ENCODE peak calls at places on chromosomes 11 and 22, in seven cellular contexts. S is amygdala, A is pons, D is M059J, C is stromal cell of bone marrow, J is glutamatergic neuron, Z is nephron progenitor cell. K is an unnamed sample.

GRCh38 chr11:10750838-10751580 is at the start of gene CTR9:
- DNase-seq in A (peak), J (peak), C (peak), S (peak), D (peak), Z (peak), K (peak)

GRCh38 chr11:72784662-72785061 is 9.2 kb downstream of the STARD10 start:
- DNase-seq in J (no peak), C (no peak), D (no peak), Z (no peak), A (no peak), S (no peak), K (no peak)

GRCh38 chr11:102485095-102485722 is 32.6 kb upstream of the TMEM123 start:
- DNase-seq in Z (no peak), J (no peak), D (no peak), A (no peak), C (no peak), S (no peak), K (no peak)

GRCh38 chr11:93577291-93577690 is 34.1 kb upstream of the SMCO4 start:
- DNase-seq in A (no peak), Z (no peak), S (no peak), D (peak), C (peak), J (no peak), K (no peak)

GRCh38 chr11:7116370-7116769 is 27.6 kb downstream of the RBMXL2 start:
- DNase-seq in A (no peak), S (no peak), D (no peak), Z (no peak), J (no peak), C (no peak), K (no peak)

GRCh38 chr22:42323971-42324370 is 53.5 kb upstream of the TCF20 start:
- DNase-seq in Z (no peak), D (no peak), C (no peak), A (no peak), S (no peak), J (no peak), K (no peak)

GRCh38 chr22:29907753-29908515 is 25.0 kb downstream of the MTMR3 start:
- DNase-seq in A (peak), S (peak), C (peak), Z (no peak), J (no peak), D (peak), K (peak)

GRCh38 chr11:2951235-2952110 is 22.3 kb upstream of the PHLDA2 start:
- DNase-seq in S (no peak), C (no peak), D (peak), Z (no peak), A (no peak), J (no peak), K (no peak)

GRCh38 chr11:61577383-61578118 is 3.3 kb downstream of the SYT7 start:
- DNase-seq in Z (peak), S (no peak), J (peak), A (no peak), D (no peak), C (no peak), K (peak)

GRCh38 chr11:69870772-69871171 is 51.6 kb upstream of the FGF3 start:
- DNase-seq in S (no peak), J (no peak), C (no peak), Z (no peak), D (no peak), A (no peak), K (no peak)

GRCh38 chr11:131899954-131900580 is 529.7 kb downstream of the NTM start:
- DNase-seq in S (no peak), Z (no peak), J (no peak), D (peak), A (peak), C (no peak), K (no peak)

GRCh38 chr11:43957571-43957970 is 15.1 kb downstream of the C11orf96 start:
- DNase-seq in D (no peak), A (no peak), C (no peak), S (no peak), Z (no peak), J (no peak), K (peak)

GRCh38 chr11:59842316-59842715 is 3.0 kb downstream of the CBLIF start:
- DNase-seq in D (no peak), A (no peak), J (no peak), S (no peak), C (no peak), Z (no peak), K (no peak)

GRCh38 chr11:12008790-12009616 is 577 bp upstream of the DKK3 start:
- DNase-seq in A (no peak), J (peak), D (peak), Z (peak), S (peak), C (no peak), K (peak)

GRCh38 chr11:74004694-74005615 is 3.9 kb downstream of the UCP3 start:
- DNase-seq in S (no peak), D (no peak), A (peak), C (no peak), Z (no peak), J (no peak), K (no peak)

GRCh38 chr11:16347928-16348685 is 8.2 kb downstream of the SOX6 start:
- DNase-seq in A (no peak), D (no peak), C (peak), S (no peak), Z (no peak), J (no peak), K (no peak)

GRCh38 chr11:107387666-107388065 is 70.0 kb downstream of the CWF19L2 start:
- DNase-seq in D (no peak), J (no peak), C (no peak), S (no peak), Z (no peak), A (no peak), K (no peak)

GRCh38 chr11:16790484-16791240 is 52.2 kb downstream of the C11orf58 start:
- DNase-seq in J (no peak), S (no peak), D (no peak), A (no peak), Z (no peak), C (no peak), K (no peak)

GRCh38 chr11:64540426-64540825 is 50.6 kb upstream of the SLC22A12 start:
- DNase-seq in A (no peak), S (no peak), Z (no peak), C (no peak), D (no peak), J (no peak), K (no peak)

GRCh38 chr11:47183031-47183856 is 3.0 kb downstream of the PACSIN3 start:
- DNase-seq in Z (no peak), J (no peak), A (no peak), S (no peak), D (no peak), C (no peak), K (no peak)

GRCh38 chr11:93002380-93002779 is 32.9 kb downstream of the MTNR1B start:
- DNase-seq in S (no peak), Z (no peak), J (no peak), A (no peak), D (no peak), C (no peak), K (no peak)

GRCh38 chr11:118918686-118919280 is 6.9 kb downstream of the BCL9L start:
- DNase-seq in S (no peak), D (peak), A (no peak), J (no peak), Z (no peak), C (no peak), K (no peak)

GRCh38 chr11:67262731-67263675 is 3.3 kb upstream of the GRK2 start:
- DNase-seq in Z (peak), S (peak), A (peak), D (peak), C (peak), J (peak), K (peak)

GRCh38 chr22:31160328-31160978 is 471 bp downstream of the RNF185 start:
- DNase-seq in A (no peak), D (peak), S (peak), Z (peak), J (peak), C (no peak), K (no peak)

GRCh38 chr11:106594751-106595351 is 423.4 kb downstream of the GUCY1A2 start:
- DNase-seq in J (no peak), A (no peak), C (no peak), S (no peak), Z (no peak), D (peak), K (peak)

GRCh38 chr11:73269353-73270088 is 2.6 kb upstream of the P2RY6 start:
- DNase-seq in A (no peak), Z (peak), S (no peak), D (no peak), J (peak), C (no peak), K (peak)

GRCh38 chr22:31124290-31124689 is 1.5 kb downstream of the INPP5J start:
- DNase-seq in C (no peak), A (no peak), Z (no peak), D (no peak), S (no peak), J (no peak), K (no peak)

GRCh38 chr22:37971475-37972434 is 12.6 kb downstream of the SOX10 start:
- DNase-seq in Z (no peak), C (no peak), J (no peak), S (no peak), D (no peak), A (peak), K (peak)

GRCh38 chr11:69437001-69437875 is 44.2 kb upstream of the LINC01488 start:
- DNase-seq in A (no peak), Z (peak), S (no peak), D (peak), C (no peak), J (no peak), K (peak)

GRCh38 chr11:65524010-65524746 is 705 bp upstream of the SCYL1 start:
- DNase-seq in A (peak), Z (no peak), D (no peak), J (peak), S (no peak), C (no peak), K (no peak)

GRCh38 chr22:25032066-25032465 is 79.5 kb downstream of the KIAA1671 start:
- DNase-seq in C (no peak), J (no peak), Z (no peak), A (no peak), S (no peak), D (no peak), K (no peak)

GRCh38 chr11:2267306-2267861 is 3.0 kb downstream of the ASCL2 start:
- DNase-seq in J (no peak), A (no peak), D (no peak), Z (no peak), S (no peak), C (no peak), K (no peak)

GRCh38 chr22:50705851-50706351 is 32.1 kb upstream of the ACR start:
- DNase-seq in S (no peak), J (peak), Z (no peak), C (no peak), D (no peak), A (no peak), K (no peak)